ENCODE peak calls at places on chromosomes 6 and 20, in eight cellular contexts. One of them, this sample, is unnamed.

GRCh38 chr6:429515-430121 is 38.1 kb downstream of the IRF4 start:
- DNase-seq in GM23338: no peak
- DNase-seq in foreskin fibroblast: no peak
- DNase-seq in mammary epithelial cell: no peak
- DNase-seq in bronchial epithelial cell: no peak
- DNase-seq in left lung: no peak
- DNase-seq in transverse colon: no peak
- DNase-seq in tibial artery: no peak
- DNase-seq in this sample: no peak

GRCh38 chr20:21702553-21703467 is 2.7 kb upstream of the PAX1 start:
- DNase-seq in left lung: no peak
- DNase-seq in GM23338: peak; percentile 91
- DNase-seq in tibial artery: no peak
- DNase-seq in foreskin fibroblast: no peak
- DNase-seq in bronchial epithelial cell: no peak
- DNase-seq in transverse colon: peak; percentile 41
- DNase-seq in mammary epithelial cell: peak; percentile 40
- DNase-seq in this sample: no peak

GRCh38 chr6:147675281-147675680 is 166.8 kb downstream of the SAMD5 start:
- DNase-seq in bronchial epithelial cell: no peak
- DNase-seq in transverse colon: no peak
- DNase-seq in tibial artery: no peak
- DNase-seq in GM23338: no peak
- DNase-seq in left lung: no peak
- DNase-seq in mammary epithelial cell: peak; percentile 97
- DNase-seq in foreskin fibroblast: peak; percentile 41
- DNase-seq in this sample: peak; percentile 23

GRCh38 chr6:36962874-36963273 is 8.3 kb downstream of the PI16 start:
- DNase-seq in tibial artery: peak; percentile 79
- DNase-seq in left lung: peak; percentile 85
- DNase-seq in GM23338: peak; percentile 98
- DNase-seq in foreskin fibroblast: peak; percentile 60
- DNase-seq in transverse colon: peak; percentile 74
- DNase-seq in bronchial epithelial cell: peak; percentile 43
- DNase-seq in mammary epithelial cell: no peak
- DNase-seq in this sample: peak; percentile 38

GRCh38 chr6:78947962-78948361 is 80.6 kb downstream of the IRAK1BP1 start:
- DNase-seq in left lung: no peak
- DNase-seq in mammary epithelial cell: no peak
- DNase-seq in bronchial epithelial cell: peak; percentile 33
- DNase-seq in tibial artery: no peak
- DNase-seq in GM23338: no peak
- DNase-seq in transverse colon: no peak
- DNase-seq in foreskin fibroblast: peak; percentile 58
- DNase-seq in this sample: peak; percentile 19

GRCh38 chr6:39048481-39049399 is at the start of gene GLP1R:
- DNase-seq in tibial artery: no peak
- DNase-seq in mammary epithelial cell: no peak
- DNase-seq in left lung: no peak
- DNase-seq in foreskin fibroblast: no peak
- DNase-seq in transverse colon: no peak
- DNase-seq in bronchial epithelial cell: no peak
- DNase-seq in GM23338: peak; percentile 64
- DNase-seq in this sample: no peak

GRCh38 chr20:8722277-8722928 is 346.5 kb upstream of the PLCB4 start:
- DNase-seq in mammary epithelial cell: peak; percentile 42
- DNase-seq in bronchial epithelial cell: peak; percentile 62
- DNase-seq in tibial artery: no peak
- DNase-seq in left lung: no peak
- DNase-seq in GM23338: peak; percentile 80
- DNase-seq in transverse colon: peak; percentile 10
- DNase-seq in foreskin fibroblast: peak; percentile 82
- DNase-seq in this sample: peak; percentile 71

GRCh38 chr20:50348118-50348517 is 157.5 kb downstream of the CEBPB start:
- DNase-seq in bronchial epithelial cell: no peak
- DNase-seq in foreskin fibroblast: no peak
- DNase-seq in transverse colon: no peak
- DNase-seq in left lung: no peak
- DNase-seq in mammary epithelial cell: no peak
- DNase-seq in GM23338: peak; percentile 26
- DNase-seq in tibial artery: peak; percentile 59
- DNase-seq in this sample: no peak

GRCh38 chr20:48945840-48946514 is 24.5 kb downstream of the ARFGEF2 start:
- DNase-seq in mammary epithelial cell: peak; percentile 83
- DNase-seq in tibial artery: no peak
- DNase-seq in GM23338: no peak
- DNase-seq in foreskin fibroblast: peak; percentile 33
- DNase-seq in transverse colon: peak; percentile 88
- DNase-seq in bronchial epithelial cell: peak; percentile 83
- DNase-seq in left lung: peak; percentile 46
- DNase-seq in this sample: peak; percentile 93

GRCh38 chr20:5663396-5663795 is 86.8 kb upstream of the SHLD1 start:
- DNase-seq in bronchial epithelial cell: no peak
- DNase-seq in GM23338: no peak
- DNase-seq in foreskin fibroblast: no peak
- DNase-seq in mammary epithelial cell: no peak
- DNase-seq in transverse colon: no peak
- DNase-seq in tibial artery: no peak
- DNase-seq in left lung: no peak
- DNase-seq in this sample: no peak

GRCh38 chr6:17846762-17847161 is 140.0 kb upstream of the NUP153 start:
- DNase-seq in bronchial epithelial cell: no peak
- DNase-seq in GM23338: no peak
- DNase-seq in left lung: no peak
- DNase-seq in mammary epithelial cell: no peak
- DNase-seq in foreskin fibroblast: no peak
- DNase-seq in transverse colon: no peak
- DNase-seq in tibial artery: no peak
- DNase-seq in this sample: no peak

GRCh38 chr6:44268095-44268628 is 2.1 kb upstream of the TMEM151B start:
- DNase-seq in mammary epithelial cell: peak; percentile 35
- DNase-seq in tibial artery: no peak
- DNase-seq in GM23338: peak; percentile 95
- DNase-seq in transverse colon: peak; percentile 71
- DNase-seq in left lung: no peak
- DNase-seq in foreskin fibroblast: peak; percentile 59
- DNase-seq in bronchial epithelial cell: peak; percentile 55
- DNase-seq in this sample: peak; percentile 71

GRCh38 chr6:12051861-12052368 is 39.8 kb downstream of the HIVEP1 start:
- DNase-seq in mammary epithelial cell: no peak
- DNase-seq in left lung: no peak
- DNase-seq in transverse colon: peak; percentile 40
- DNase-seq in bronchial epithelial cell: no peak
- DNase-seq in GM23338: no peak
- DNase-seq in tibial artery: no peak
- DNase-seq in foreskin fibroblast: no peak
- DNase-seq in this sample: no peak

GRCh38 chr6:64437996-64438395 is 802.4 kb downstream of the PHF3 start:
- DNase-seq in bronchial epithelial cell: no peak
- DNase-seq in GM23338: no peak
- DNase-seq in transverse colon: no peak
- DNase-seq in foreskin fibroblast: no peak
- DNase-seq in left lung: no peak
- DNase-seq in mammary epithelial cell: no peak
- DNase-seq in tibial artery: no peak
- DNase-seq in this sample: no peak

GRCh38 chr20:50399917-50400704 is 110.1 kb upstream of the PTPN1 start:
- DNase-seq in transverse colon: no peak
- DNase-seq in GM23338: no peak
- DNase-seq in mammary epithelial cell: peak; percentile 44
- DNase-seq in bronchial epithelial cell: peak; percentile 72
- DNase-seq in foreskin fibroblast: peak; percentile 51
- DNase-seq in tibial artery: no peak
- DNase-seq in left lung: peak; percentile 58
- DNase-seq in this sample: peak; percentile 71

GRCh38 chr6:30075987-30076311 is 380 bp upstream of the RNF39 start:
- DNase-seq in left lung: no peak
- DNase-seq in tibial artery: no peak
- DNase-seq in foreskin fibroblast: no peak
- DNase-seq in mammary epithelial cell: peak; percentile 90
- DNase-seq in bronchial epithelial cell: peak; percentile 83
- DNase-seq in transverse colon: no peak
- DNase-seq in GM23338: no peak
- DNase-seq in this sample: peak; percentile 92
- TF ChIP-seq CTCF in left lung: no peak
- TF ChIP-seq CTCF in tibial artery: no peak
- TF ChIP-seq CTCF in foreskin fibroblast: no peak
- TF ChIP-seq CTCF in mammary epithelial cell: no peak
- TF ChIP-seq CTCF in bronchial epithelial cell: no peak
- TF ChIP-seq CTCF in transverse colon: no peak
- TF ChIP-seq CTCF in GM23338: no peak
- TF ChIP-seq CTCF in this sample: no peak

DNA sequence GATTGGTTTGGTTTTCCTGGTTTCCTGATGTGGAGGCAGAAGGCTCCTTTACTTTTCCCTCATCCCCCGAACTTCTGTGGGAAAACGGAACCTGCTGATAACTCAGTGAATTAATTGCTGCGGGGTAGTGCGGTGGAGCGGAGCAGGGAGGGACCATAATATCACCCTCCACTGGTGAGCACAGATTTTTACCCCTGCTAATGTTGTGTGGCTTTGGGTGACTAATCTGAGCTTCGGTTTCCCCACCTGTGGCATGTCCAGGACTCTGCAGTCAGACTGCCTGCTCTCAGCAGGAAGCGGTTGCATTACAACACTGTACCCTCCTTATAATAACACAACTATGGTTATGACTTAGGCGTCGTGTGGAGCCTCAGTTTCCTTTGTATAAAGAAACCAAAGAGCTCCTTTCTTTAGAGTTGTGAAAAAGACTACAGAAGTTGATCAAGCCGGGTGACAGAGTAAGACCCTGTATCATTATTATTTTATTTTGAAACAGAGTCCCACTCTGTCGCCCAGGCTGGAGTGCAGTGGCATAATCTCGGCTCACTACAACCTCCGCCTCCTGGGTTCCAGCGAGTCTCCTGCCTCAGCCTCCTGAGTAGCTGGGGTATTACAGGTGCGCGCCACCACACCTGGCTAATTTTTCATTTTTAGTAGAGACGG is 2.2 kb upstream of the ID1 start:
- DNase-seq in transverse colon: peak; percentile 44
- DNase-seq in left lung: no peak
- DNase-seq in GM23338: no peak
- DNase-seq in mammary epithelial cell: peak; percentile 86
- DNase-seq in foreskin fibroblast: peak; percentile 79
- DNase-seq in tibial artery: no peak
- DNase-seq in bronchial epithelial cell: peak; percentile 88
- DNase-seq in this sample: peak; percentile 85
- H3K4me3 ChIP-seq in transverse colon: no peak overlapping the region
- H3K4me3 ChIP-seq in left lung: no peak overlapping the region
- H3K4me3 ChIP-seq in GM23338: no peak overlapping the region
- H3K4me3 ChIP-seq in mammary epithelial cell: no peak overlapping the region
- H3K4me3 ChIP-seq in foreskin fibroblast: no peak overlapping the region
- H3K4me3 ChIP-seq in tibial artery: no peak overlapping the region
- H3K4me3 ChIP-seq in bronchial epithelial cell: no peak overlapping the region
- H3K4me3 ChIP-seq in this sample: no peak overlapping the region

GRCh38 chr6:5996701-5997419 is 9.9 kb downstream of the NRN1 start:
- DNase-seq in GM23338: peak; percentile 64
- DNase-seq in foreskin fibroblast: peak; percentile 69
- DNase-seq in tibial artery: no peak
- DNase-seq in bronchial epithelial cell: no peak
- DNase-seq in mammary epithelial cell: peak; percentile 23
- DNase-seq in transverse colon: no peak
- DNase-seq in left lung: no peak
- DNase-seq in this sample: peak; percentile 20

GRCh38 chr6:5997420-5998093 is 9.2 kb downstream of the NRN1 start:
- DNase-seq in tibial artery: no peak
- DNase-seq in transverse colon: no peak
- DNase-seq in bronchial epithelial cell: no peak
- DNase-seq in left lung: no peak
- DNase-seq in mammary epithelial cell: peak; percentile 41
- DNase-seq in foreskin fibroblast: no peak
- DNase-seq in GM23338: peak; percentile 70
- DNase-seq in this sample: no peak

GRCh38 chr6:5994999-5995698 is 11.6 kb downstream of the NRN1 start:
- DNase-seq in tibial artery: no peak
- DNase-seq in GM23338: no peak
- DNase-seq in bronchial epithelial cell: no peak
- DNase-seq in mammary epithelial cell: no peak
- DNase-seq in transverse colon: no peak
- DNase-seq in foreskin fibroblast: no peak
- DNase-seq in left lung: no peak
- DNase-seq in this sample: no peak

GRCh38 chr6:5994234-5994998 is 12.3 kb downstream of the NRN1 start:
- DNase-seq in tibial artery: no peak
- DNase-seq in mammary epithelial cell: no peak
- DNase-seq in bronchial epithelial cell: no peak
- DNase-seq in GM23338: peak; percentile 70
- DNase-seq in transverse colon: no peak
- DNase-seq in foreskin fibroblast: no peak
- DNase-seq in left lung: no peak
- DNase-seq in this sample: no peak

DNA sequence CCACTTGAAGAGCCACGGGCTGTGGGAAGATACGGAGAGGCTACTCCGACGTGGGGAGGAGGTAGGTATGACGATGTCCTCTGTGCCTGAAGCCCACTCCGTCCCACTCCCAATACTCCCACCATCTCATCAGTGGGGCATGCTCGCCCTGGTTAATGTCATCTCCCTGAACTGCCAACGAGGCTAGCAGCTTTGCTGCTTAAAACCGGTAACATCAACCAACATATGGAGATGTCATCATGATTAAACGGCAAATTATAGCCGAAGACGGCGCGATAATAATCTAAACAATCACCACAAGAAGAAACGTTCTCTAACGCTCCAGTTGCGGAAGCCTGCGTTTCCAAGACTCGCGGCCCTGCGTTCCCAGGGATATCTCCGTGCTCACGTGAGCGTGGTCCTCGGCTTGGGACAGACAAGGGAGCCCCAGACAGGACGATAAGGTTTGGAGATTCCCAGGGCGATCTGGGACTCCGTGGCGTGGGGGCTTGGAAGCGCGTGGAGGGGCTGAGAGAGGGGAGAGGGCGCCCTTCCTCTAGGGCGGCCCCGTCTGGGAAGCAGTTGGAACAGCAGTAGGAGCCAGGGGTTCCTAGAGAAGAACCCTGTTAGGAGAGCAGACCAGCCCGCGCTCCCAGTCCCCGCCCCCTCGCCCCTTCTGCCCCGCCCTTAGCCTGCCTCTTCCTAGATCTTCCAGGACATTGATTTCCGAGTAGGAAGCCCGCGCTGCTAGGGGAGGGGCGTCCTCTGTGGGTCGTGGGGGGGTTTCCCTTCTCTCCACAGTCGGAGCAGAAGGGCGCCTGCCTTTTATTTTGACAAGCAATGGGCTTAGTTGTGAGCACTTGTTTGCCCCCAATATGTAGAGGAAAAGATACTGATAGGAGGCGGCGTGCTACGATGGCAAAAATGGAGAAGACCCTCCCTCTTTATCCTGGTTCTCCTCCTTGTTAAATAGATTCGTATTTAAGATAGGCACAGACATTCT is 10.7 kb downstream of the NRN1 start:
- DNase-seq in transverse colon: peak; percentile 54
- DNase-seq in mammary epithelial cell: peak; percentile 58
- DNase-seq in tibial artery: peak; percentile 61
- DNase-seq in left lung: peak; percentile 70
- DNase-seq in foreskin fibroblast: peak; percentile 74
- DNase-seq in GM23338: peak; percentile 92
- DNase-seq in bronchial epithelial cell: peak; percentile 4
- DNase-seq in this sample: peak; percentile 14
- TF ChIP-seq CTCF in transverse colon: peak; percentile 10
- TF ChIP-seq CTCF in mammary epithelial cell: peak; percentile 29
- TF ChIP-seq CTCF in tibial artery: no peak
- TF ChIP-seq CTCF in left lung: no peak
- TF ChIP-seq CTCF in foreskin fibroblast: peak; percentile 27
- TF ChIP-seq CTCF in GM23338: peak; percentile 54
- TF ChIP-seq CTCF in bronchial epithelial cell: peak; percentile 13
- TF ChIP-seq CTCF in this sample: peak; percentile 17

GRCh38 chr6:138116661-138116999 is 9.4 kb upstream of the PERP start:
- DNase-seq in mammary epithelial cell: no peak
- DNase-seq in transverse colon: no peak
- DNase-seq in foreskin fibroblast: no peak
- DNase-seq in tibial artery: no peak
- DNase-seq in left lung: no peak
- DNase-seq in bronchial epithelial cell: no peak
- DNase-seq in GM23338: no peak
- DNase-seq in this sample: no peak
- H3K4me3 ChIP-seq in mammary epithelial cell: no peak overlapping the region
- H3K4me3 ChIP-seq in transverse colon: no peak overlapping the region
- H3K4me3 ChIP-seq in foreskin fibroblast: no peak overlapping the region
- H3K4me3 ChIP-seq in tibial artery: no peak overlapping the region
- H3K4me3 ChIP-seq in left lung: no peak overlapping the region
- H3K4me3 ChIP-seq in bronchial epithelial cell: no peak overlapping the region
- H3K4me3 ChIP-seq in GM23338: no peak overlapping the region
- H3K4me3 ChIP-seq in this sample: no peak overlapping the region

This sample was measured in epithelial cell of esophagus.